ENCODE peak calls at places on chromosome 4, in nine cellular contexts. F, K, R, J, M, X, D, P and E are unnamed samples.

GRCh38 chr4:11624370-11624769 is 195.7 kb upstream of the HS3ST1 start:
- DNase-seq in F (no peak), K (no peak), R (peak), J (no peak), M (no peak), X (no peak), D (no peak), P (no peak), E (peak)

GRCh38 chr4:153438916-153439756 is 27.0 kb upstream of the TMEM131L start:
- DNase-seq in F (no peak), K (no peak), R (no peak), J (no peak), M (no peak), X (no peak), D (no peak), P (no peak), E (no peak)

GRCh38 chr4:53349201-53349600 is 16.7 kb downstream of the SCFD2 start:
- DNase-seq in F (no peak), K (no peak), R (no peak), J (no peak), M (no peak), X (no peak), D (no peak), P (no peak), E (no peak)

GRCh38 chr4:88765729-88766128 is 68.1 kb upstream of the NAP1L5 start:
- DNase-seq in F (no peak), K (peak), R (no peak), J (peak), M (no peak), X (peak), D (peak), P (no peak), E (peak)

GRCh38 chr4:39528056-39528465 is 822 bp upstream of the UGDH start:
- DNase-seq in F (peak), K (no peak), R (no peak), J (peak), M (peak), X (peak), D (no peak), P (no peak), E (no peak)

GRCh38 chr4:8371251-8371995 is 69.1 kb downstream of the ACOX3 start:
- DNase-seq in F (no peak), K (no peak), R (no peak), J (no peak), M (no peak), X (no peak), D (no peak), P (no peak), E (no peak)

GRCh38 chr4:94588900-94589693 is 137.4 kb downstream of the PDLIM5 start:
- DNase-seq in F (no peak), K (no peak), R (no peak), J (peak), M (no peak), X (no peak), D (no peak), P (no peak), E (no peak)

GRCh38 chr4:52997132-52997416 is 135.0 kb downstream of the RASL11B start:
- DNase-seq in F (no peak), K (no peak), R (no peak), J (no peak), M (no peak), X (no peak), D (no peak), P (no peak), E (no peak)

GRCh38 chr4:136241221-136241986 is 1290.9 kb downstream of the PCDH18 start:
- DNase-seq in F (no peak), K (no peak), R (no peak), J (no peak), M (no peak), X (no peak), D (no peak), P (peak), E (no peak)

GRCh38 chr4:141643557-141643956 is 7.2 kb downstream of the IL15 start:
- DNase-seq in F (no peak), K (no peak), R (peak), J (peak), M (no peak), X (peak), D (peak), P (no peak), E (peak)

GRCh38 chr4:48766393-48766792 is 13.7 kb downstream of the FRYL start:
- DNase-seq in F (no peak), K (no peak), R (no peak), J (no peak), M (no peak), X (no peak), D (no peak), P (no peak), E (no peak)
- H3K27ac ChIP-seq in F (no peak), K (no peak), R (no peak), J (no peak), M (no peak), X (no peak), D (no peak), P (no peak), E (no peak)

GRCh38 chr4:185278716-185279115 is 69.3 kb downstream of the SNX25 start:
- DNase-seq in F (no peak), K (no peak), R (no peak), J (no peak), M (no peak), X (peak), D (no peak), P (no peak), E (no peak)
- H3K27ac ChIP-seq in F (no peak), K (no peak), R (no peak), J (no peak), M (no peak), X (no peak), D (no peak), P (no peak), E (no peak)

GRCh38 chr4:147492761-147493160 is 11.9 kb downstream of the EDNRA start:
- DNase-seq in F (peak), K (peak), R (no peak), J (peak), M (no peak), X (peak), D (no peak), P (no peak), E (no peak)
- H3K27ac ChIP-seq in F (no peak), K (no peak), R (no peak), J (no peak), M (no peak), X (no peak), D (no peak), P (no peak), E (no peak)

GRCh38 chr4:73507541-73507940 is 26.0 kb downstream of the AFM start:
- DNase-seq in F (no peak), K (no peak), R (no peak), J (no peak), M (no peak), X (no peak), D (no peak), P (no peak), E (no peak)
- H3K27ac ChIP-seq in F (no peak), K (no peak), R (no peak), J (no peak), M (no peak), X (no peak), D (no peak), P (no peak), E (no peak)

GRCh38 chr4:143337600-143338287 is 1.1 kb downstream of the GAB1 start:
- DNase-seq in F (no peak), K (peak), R (no peak), J (peak), M (no peak), X (peak), D (peak), P (peak), E (no peak)
- H3K27ac ChIP-seq in F (peak), K (peak), R (no peak), J (peak), M (peak), X (peak), D (no peak), P (no peak), E (peak)

GRCh38 chr4:6180841-6181631 is 19.3 kb downstream of the JAKMIP1 start:
- DNase-seq in F (no peak), K (no peak), R (no peak), J (no peak), M (no peak), X (no peak), D (no peak), P (no peak), E (no peak)

GRCh38 chr4:6179362-6179761 is 21.0 kb downstream of the JAKMIP1 start:
- DNase-seq in F (no peak), K (no peak), R (no peak), J (no peak), M (no peak), X (no peak), D (no peak), P (no peak), E (no peak)

GRCh38 chr4:6184169-6184568 is 16.2 kb downstream of the JAKMIP1 start:
- DNase-seq in F (no peak), K (no peak), R (no peak), J (no peak), M (no peak), X (no peak), D (no peak), P (no peak), E (no peak)

GRCh38 chr4:6182390-6183280 is 17.7 kb downstream of the JAKMIP1 start:
- DNase-seq in F (no peak), K (no peak), R (no peak), J (no peak), M (no peak), X (no peak), D (no peak), P (no peak), E (no peak)

DNA sequence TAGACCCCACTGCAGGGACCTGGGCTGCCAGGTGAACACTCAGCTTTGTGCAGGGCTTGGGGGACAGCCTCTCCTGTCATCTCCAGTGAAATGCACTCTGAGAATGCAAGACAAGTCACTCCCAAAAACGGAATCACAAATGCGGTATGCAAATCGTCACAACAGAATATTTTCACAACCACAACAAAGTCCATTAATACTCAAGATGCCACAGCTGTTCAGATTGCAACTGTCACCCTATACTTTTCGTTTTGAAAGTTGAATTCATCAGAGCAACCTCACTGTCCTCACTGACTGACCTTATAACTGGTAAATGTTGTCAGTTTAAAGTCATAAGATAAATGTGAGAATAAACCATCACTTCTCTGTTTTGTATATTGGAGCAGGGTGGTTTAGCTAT is 16.6 kb downstream of the JAKMIP1 start:
- DNase-seq in F (no peak), K (no peak), R (no peak), J (no peak), M (no peak), X (no peak), D (no peak), P (no peak), E (no peak)
- H3K27ac ChIP-seq in F (no peak), K (no peak), R (no peak), J (no peak), M (no peak), X (no peak), D (no peak), P (no peak), E (no peak)

DNA sequence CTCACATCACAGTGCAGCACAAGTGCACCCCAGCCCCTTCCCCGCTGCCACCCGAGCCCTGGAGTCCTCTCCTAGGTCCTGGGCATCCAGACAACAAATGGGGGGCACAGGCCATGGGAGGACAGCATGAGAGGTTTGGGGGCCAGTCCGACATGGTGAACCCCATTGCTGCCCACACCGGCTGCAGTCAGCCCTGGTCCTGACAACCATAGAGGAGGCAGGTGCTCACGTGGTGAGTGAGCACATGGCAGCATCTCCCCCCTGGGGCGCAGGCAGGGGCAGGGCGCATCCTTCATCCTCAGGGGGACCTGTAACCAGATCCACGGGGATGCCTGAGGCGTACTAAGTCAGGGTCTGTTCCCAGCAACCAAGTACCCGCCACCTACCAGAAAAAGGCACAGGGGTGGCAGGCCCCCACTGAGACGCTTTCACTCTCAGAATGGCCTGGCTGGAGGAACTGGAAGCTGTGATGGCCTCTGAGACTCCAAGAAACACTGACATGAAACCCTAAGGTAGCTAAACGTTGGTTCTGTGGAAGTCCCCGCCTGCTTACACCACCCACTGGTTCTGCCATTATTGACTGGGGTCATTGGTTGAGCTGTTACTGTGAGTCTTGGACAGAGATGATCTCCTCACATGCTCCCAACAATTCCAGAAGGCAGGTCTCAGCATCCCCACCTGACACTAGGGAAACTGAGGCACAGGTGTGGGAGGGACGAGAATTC is 6.5 kb downstream of the ZFYVE28 start:
- DNase-seq in F (no peak), K (no peak), R (no peak), J (no peak), M (no peak), X (no peak), D (no peak), P (peak), E (no peak)
- H3K27ac ChIP-seq in F (no peak), K (no peak), R (peak), J (peak), M (peak), X (no peak), D (peak), P (no peak), E (peak)

GRCh38 chr4:146949559-146949958 is 3.9 kb upstream of the TTC29 start:
- DNase-seq in F (no peak), K (no peak), R (no peak), J (no peak), M (no peak), X (no peak), D (no peak), P (peak), E (no peak)
- H3K27ac ChIP-seq in F (no peak), K (no peak), R (no peak), J (no peak), M (no peak), X (no peak), D (no peak), P (no peak), E (no peak)

DNA sequence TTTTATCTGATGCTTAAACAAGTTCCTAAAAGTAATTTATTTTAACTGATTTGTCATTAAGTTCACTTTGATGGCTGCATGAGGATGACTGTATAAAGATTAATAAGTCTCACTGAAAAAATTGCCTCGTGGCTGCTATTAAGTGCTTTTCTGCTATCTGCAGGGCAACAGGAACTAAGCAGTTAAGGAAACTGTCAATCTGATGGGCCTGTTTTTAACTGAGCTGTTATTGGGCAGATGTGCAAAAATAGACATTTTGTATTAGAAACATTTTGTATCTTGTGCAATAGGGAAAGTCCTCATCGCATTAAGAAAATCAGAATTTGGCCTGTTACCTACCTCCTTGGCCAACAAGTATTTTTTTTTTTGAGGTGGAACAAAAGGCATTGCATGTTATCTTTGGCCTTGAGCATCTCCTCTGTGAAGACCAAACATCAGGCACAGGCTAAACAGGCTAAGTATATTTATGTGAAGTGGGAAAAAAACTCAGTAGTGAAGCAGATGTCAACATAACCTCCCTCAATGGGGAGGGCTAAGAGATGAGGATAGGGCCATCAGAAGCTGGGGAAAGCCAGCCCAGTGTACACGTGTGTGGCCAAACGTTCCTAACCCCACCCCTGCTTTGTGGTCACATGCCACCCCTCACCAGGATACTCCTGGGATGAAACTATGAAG is 102.4 kb downstream of the FNIP2 start:
- DNase-seq in F (no peak), K (no peak), R (no peak), J (no peak), M (no peak), X (no peak), D (no peak), P (no peak), E (no peak)
- H3K27ac ChIP-seq in F (no peak), K (no peak), R (no peak), J (no peak), M (no peak), X (no peak), D (no peak), P (no peak), E (no peak)